ENCODE peak calls at places on chromosomes 1 and 21, in four cellular contexts. M, Y, D and U are unnamed samples.

GRCh38 chr1:170562644-170563338 is 30.8 kb downstream of the GORAB start:
- DNase-seq in Y (no peak), M (no peak), D (peak), U (no peak)

GRCh38 chr1:220278991-220279390 is 6.7 kb upstream of the RAB3GAP2 start:
- DNase-seq in M (no peak), D (no peak), Y (no peak), U (no peak)

GRCh38 chr1:178684111-178684510 is 40.9 kb upstream of the RALGPS2 start:
- DNase-seq in M (no peak), D (no peak), Y (no peak), U (no peak)

GRCh38 chr1:43879414-43879813 is 54.2 kb upstream of the ARTN start:
- DNase-seq in D (peak), Y (no peak), M (no peak), U (no peak)

GRCh38 chr1:63545780-63546179 is 22.5 kb downstream of the EFCAB7 start:
- DNase-seq in D (no peak), M (no peak), Y (no peak), U (no peak)

GRCh38 chr1:29777522-29777921 is 541.2 kb downstream of the PTPRU start:
- DNase-seq in Y (no peak), D (no peak), M (no peak), U (no peak)

GRCh38 chr1:95451054-95451453 is 217.0 kb downstream of the RWDD3 start:
- DNase-seq in M (no peak), Y (no peak), D (no peak), U (no peak)

GRCh38 chr1:38060557-38060956 is 14.0 kb upstream of the POU3F1 start:
- DNase-seq in Y (no peak), M (no peak), D (no peak), U (no peak)

GRCh38 chr1:184437306-184437705 is 50.5 kb downstream of the C1orf21 start:
- DNase-seq in D (no peak), Y (no peak), M (no peak), U (no peak)

GRCh38 chr21:29155118-29155932 is 24.9 kb downstream of the MAP3K7CL start:
- DNase-seq in D (peak), M (peak), Y (no peak), U (no peak)

GRCh38 chr1:156319664-156320063 is 18.4 kb downstream of the CCT3 start:
- DNase-seq in Y (no peak), M (no peak), D (no peak), U (no peak)

GRCh38 chr1:227002531-227003049 is 62.5 kb downstream of the COQ8A start:
- DNase-seq in Y (no peak), D (no peak), M (no peak), U (no peak)

GRCh38 chr1:9900142-9901043 is 9.7 kb downstream of the CTNNBIP1 start:
- DNase-seq in D (no peak), Y (no peak), M (no peak), U (no peak)

GRCh38 chr1:112317140-112317539 is 78.9 kb upstream of the CTTNBP2NL start:
- DNase-seq in Y (no peak), D (no peak), M (no peak), U (no peak)

GRCh38 chr1:192485692-192486436 is 89.7 kb upstream of the RGS1 start:
- DNase-seq in D (no peak), M (peak), Y (no peak), U (no peak)

GRCh38 chr1:52633291-52633754 is 355 bp downstream of the SHISAL2A start:
- DNase-seq in M (no peak), Y (peak), D (no peak), U (peak)

GRCh38 chr1:177020861-177021589 is 143.5 kb downstream of the ASTN1 start:
- DNase-seq in D (no peak), M (no peak), Y (no peak), U (no peak)

GRCh38 chr1:221098462-221099406 is 219.5 kb downstream of the HLX start:
- DNase-seq in Y (no peak), D (no peak), M (no peak), U (no peak)

GRCh38 chr1:98107256-98107655 is 186.4 kb upstream of the DPYD start:
- DNase-seq in M (no peak), Y (no peak), D (no peak), U (no peak)

GRCh38 chr1:155081472-155082300 is 3.0 kb downstream of the EFNA3 start:
- DNase-seq in D (no peak), M (no peak), Y (no peak), U (no peak)

GRCh38 chr1:81954388-81955023 is 153.8 kb downstream of the ADGRL2 start:
- DNase-seq in Y (no peak), D (no peak), M (no peak), U (no peak)

GRCh38 chr1:56824956-56825355 is 5.8 kb upstream of the FYB2 start:
- DNase-seq in Y (no peak), M (no peak), D (no peak), U (no peak)

GRCh38 chr1:213414346-213414745 is 363.3 kb downstream of the RPS6KC1 start:
- DNase-seq in Y (no peak), M (no peak), D (no peak), U (no peak)

GRCh38 chr1:85201340-85202091 is 700 bp upstream of the SYDE2 start:
- DNase-seq in M (peak), Y (peak), D (peak), U (peak)

GRCh38 chr21:35048183-35048601 is 910 bp downstream of the RUNX1 start:
- DNase-seq in D (no peak), Y (no peak), M (no peak), U (no peak)

GRCh38 chr1:107643766-107644165 is 321.2 kb downstream of the VAV3 start:
- DNase-seq in M (no peak), D (no peak), Y (no peak), U (no peak)

GRCh38 chr1:53526451-53527101 is 67.4 kb downstream of the DMRTB1 start:
- DNase-seq in Y (no peak), D (no peak), M (peak), U (no peak)

GRCh38 chr1:86546787-86547221 is at the start of gene CLCA4:
- DNase-seq in M (no peak), D (no peak), Y (no peak), U (no peak)

GRCh38 chr1:166839600-166840308 is 479 bp downstream of the POGK start:
- DNase-seq in D (peak), M (peak), Y (peak), U (peak)

GRCh38 chr1:51156752-51157151 is 54.7 kb downstream of the C1orf185 start:
- DNase-seq in Y (no peak), M (no peak), D (no peak), U (no peak)

GRCh38 chr1:23525558-23526174 is 5.4 kb downstream of the E2F2 start:
- DNase-seq in Y (no peak), D (no peak), M (no peak), U (no peak)

GRCh38 chr1:23526329-23527041 is 4.5 kb downstream of the E2F2 start:
- DNase-seq in D (no peak), M (no peak), Y (no peak), U (no peak)

GRCh38 chr1:23524716-23525401 is 6.2 kb downstream of the E2F2 start:
- DNase-seq in Y (no peak), M (no peak), D (no peak), U (peak)

GRCh38 chr1:23522244-23523013 is 8.6 kb downstream of the E2F2 start:
- DNase-seq in Y (no peak), D (no peak), M (no peak), U (no peak)

DNA sequence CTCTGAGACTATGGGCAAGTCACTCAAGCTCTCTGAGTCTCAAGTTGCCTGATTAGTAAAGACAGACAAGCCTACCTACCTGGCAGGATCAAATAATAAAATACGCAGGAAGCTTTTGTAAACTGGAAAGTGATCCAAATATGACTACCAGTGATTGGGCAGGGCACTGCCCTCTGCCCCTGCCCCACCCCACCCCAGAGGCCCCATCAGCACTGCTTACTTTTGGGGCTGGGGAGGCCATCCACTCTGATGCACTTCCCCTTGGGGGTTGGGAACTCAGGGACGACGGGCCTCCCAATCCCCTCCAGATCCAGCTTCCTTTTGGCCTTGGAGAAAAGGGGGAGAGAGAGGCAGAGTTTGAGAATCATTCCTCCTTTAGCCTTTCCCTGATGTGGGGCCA is 6.9 kb downstream of the E2F2 start:
- DNase-seq in Y (no peak), M (no peak), D (no peak), U (no peak)
- TF ChIP-seq POLR2A in Y (no peak), M (no peak), D (no peak), U (no peak)

GRCh38 chr1:207827488-207827830 is 75.6 kb downstream of the CD46 start:
- DNase-seq in M (no peak), D (no peak), Y (no peak), U (no peak)

GRCh38 chr1:207824691-207825090 is 72.8 kb downstream of the CD46 start:
- DNase-seq in Y (no peak), D (no peak), M (no peak), U (no peak)

GRCh38 chr1:207826557-207827487 is 75.0 kb downstream of the CD46 start:
- DNase-seq in Y (no peak), M (peak), D (no peak), U (no peak)

GRCh38 chr1:207825296-207825695 is 73.4 kb downstream of the CD46 start:
- DNase-seq in Y (no peak), M (no peak), D (no peak), U (no peak)

DNA sequence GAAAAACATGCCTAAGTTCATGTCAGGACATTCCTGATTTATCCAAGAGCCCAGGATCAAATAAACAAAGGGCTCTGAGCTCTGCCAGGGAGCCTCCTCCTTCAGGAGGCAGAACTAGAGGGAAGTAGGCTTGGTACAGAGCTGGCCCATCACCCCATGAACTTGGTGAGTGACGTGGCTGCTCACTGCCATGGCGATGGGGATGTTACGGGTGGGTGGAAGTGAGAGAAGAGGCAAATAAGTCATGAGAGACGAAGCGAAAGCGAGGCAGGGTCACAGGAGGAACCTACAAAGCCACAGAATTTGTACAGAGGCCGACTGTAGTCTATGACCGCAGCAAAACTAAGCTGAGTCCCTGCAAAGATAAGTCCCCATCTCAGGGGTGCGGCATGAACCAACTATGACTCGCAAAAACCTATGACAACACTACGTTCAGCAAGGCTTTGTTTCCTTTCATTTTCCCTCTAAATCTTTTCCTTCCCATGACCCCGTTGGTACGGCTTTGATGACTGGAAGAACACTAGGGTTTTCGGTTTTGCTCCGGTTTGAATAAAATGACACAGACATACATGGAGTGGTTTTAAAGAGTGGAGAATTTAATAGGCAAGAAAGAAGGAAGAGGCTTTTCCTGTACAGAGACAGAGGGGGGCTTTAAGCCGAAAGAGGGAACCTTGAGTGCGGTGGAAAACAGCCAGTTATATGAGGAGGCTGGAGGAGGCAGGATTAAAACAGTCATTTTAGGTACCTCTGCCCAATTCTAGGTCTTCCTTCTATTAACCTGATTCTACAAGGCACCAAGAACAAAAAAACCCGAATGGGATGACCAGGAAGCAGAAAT is 74.1 kb downstream of the CD46 start:
- DNase-seq in M (no peak), D (no peak), Y (peak), U (peak)
- TF ChIP-seq POLR2A in M (no peak), D (no peak), Y (peak), U (peak)

GRCh38 chr1:241638091-241638682 is 2.0 kb downstream of the CHML start:
- DNase-seq in M (no peak), Y (no peak), D (no peak), U (no peak)

GRCh38 chr1:241635556-241636179 is 4.5 kb downstream of the CHML start:
- DNase-seq in M (no peak), Y (no peak), D (no peak), U (no peak)

GRCh38 chr1:241637046-241637590 is 3.1 kb downstream of the CHML start:
- DNase-seq in Y (no peak), D (no peak), M (no peak), U (no peak)

GRCh38 chr1:241637604-241638003 is 2.6 kb downstream of the CHML start:
- DNase-seq in D (no peak), Y (no peak), M (no peak), U (no peak)

GRCh38 chr1:241636291-241636690 is 3.9 kb downstream of the CHML start:
- DNase-seq in D (no peak), Y (no peak), M (no peak), U (no peak)
- TF ChIP-seq POLR2A in D (no peak), Y (no peak), M (no peak), U (no peak)

DNA sequence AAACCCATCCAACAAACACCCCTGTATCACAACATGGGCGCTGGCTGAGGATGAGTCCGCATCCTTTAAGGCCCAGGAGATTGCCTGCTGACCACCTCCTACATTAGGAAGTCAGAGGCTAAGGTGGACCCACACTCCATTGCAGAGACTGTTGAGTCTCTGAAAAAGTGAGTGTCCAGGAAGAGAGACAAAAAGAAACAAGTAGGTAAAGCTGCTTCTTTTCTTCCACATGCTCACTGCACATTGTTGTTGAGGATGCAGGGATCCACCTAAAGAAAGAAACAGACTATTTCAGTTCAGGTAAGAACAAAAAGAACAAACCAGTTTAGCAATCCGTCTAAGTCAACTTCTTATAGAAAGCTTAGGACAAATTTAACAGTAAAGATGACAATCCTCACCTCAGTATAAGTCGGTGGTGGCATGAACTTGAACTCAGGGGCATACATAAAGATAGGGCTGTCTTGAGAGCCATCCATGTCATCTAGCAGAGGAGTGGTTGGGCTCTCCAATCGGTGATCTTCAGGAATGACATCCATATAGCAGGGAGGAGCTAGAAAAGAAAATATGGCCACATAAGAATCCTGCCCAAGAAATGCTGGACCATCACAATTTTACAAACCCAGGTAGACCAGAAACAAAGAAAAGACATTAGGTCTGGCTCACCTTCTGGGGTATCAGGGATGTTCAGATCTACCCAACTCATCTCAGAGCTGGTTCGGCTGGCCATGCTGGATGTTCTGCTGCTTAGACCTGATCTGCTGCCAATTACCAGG is 2.6 kb downstream of the TXNIP start:
- DNase-seq in Y (no peak), D (no peak), M (no peak), U (no peak)
- TF ChIP-seq POLR2A in Y (no peak), D (no peak), M (no peak), U (peak)

DNA sequence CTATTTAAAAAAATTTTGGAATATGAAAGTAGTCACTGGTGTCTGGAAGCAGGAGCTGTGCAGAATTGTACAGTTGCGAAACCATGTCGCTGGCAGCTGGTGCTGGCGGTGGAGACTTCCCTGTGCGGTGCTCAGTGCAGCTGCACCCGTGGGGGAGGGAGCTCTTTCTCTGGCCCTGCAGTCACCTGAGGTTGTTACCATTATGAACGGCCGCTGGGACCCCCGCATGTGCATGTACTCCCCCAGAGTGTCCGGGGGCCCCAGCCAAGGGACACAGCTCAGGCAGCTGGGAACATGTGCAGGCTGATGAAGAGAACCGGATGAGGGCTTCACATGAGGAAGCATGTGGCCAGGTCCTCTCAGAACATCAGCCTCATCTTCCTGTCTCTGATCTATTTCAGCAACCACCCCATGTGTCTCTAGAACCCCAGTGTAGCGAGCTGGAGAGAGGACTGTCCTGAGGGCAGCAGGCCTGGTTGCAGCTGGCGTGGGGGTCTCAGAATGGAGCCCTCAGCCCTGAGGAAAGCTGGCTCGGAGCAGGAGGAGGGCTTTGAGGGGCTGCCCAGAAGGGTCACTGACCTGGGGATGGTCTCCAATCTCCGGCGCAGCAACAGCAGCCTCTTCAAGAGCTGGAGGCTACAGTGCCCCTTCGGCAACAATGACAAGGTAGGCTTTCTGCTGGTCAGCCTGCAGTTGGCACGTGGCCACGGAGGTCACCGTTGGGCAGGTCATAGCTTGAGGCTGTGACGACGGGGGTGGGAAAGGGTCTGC is at the start of gene TRPM2:
- DNase-seq in M (no peak), Y (peak), D (no peak), U (no peak)
- TF ChIP-seq POLR2A in M (no peak), Y (peak), D (no peak), U (no peak)

GRCh38 chr1:183124259-183124658 is 61.8 kb upstream of the LAMC2 start:
- DNase-seq in D (no peak), Y (no peak), M (no peak), U (no peak)
- TF ChIP-seq POLR2A in D (no peak), Y (no peak), M (no peak), U (no peak)

GRCh38 chr1:3899776-3900149 is 309 bp downstream of the C1orf174 start:
- DNase-seq in Y (no peak), D (no peak), M (no peak), U (peak)

GRCh38 chr1:3902111-3902511 is 2.0 kb upstream of the C1orf174 start:
- DNase-seq in Y (no peak), D (no peak), M (no peak), U (no peak)

GRCh38 chr1:3900969-3901529 is 977 bp upstream of the C1orf174 start:
- DNase-seq in Y (peak), D (peak), M (peak), U (peak)

GRCh38 chr1:3898994-3899775 is 887 bp downstream of the C1orf174 start:
- DNase-seq in M (no peak), Y (no peak), D (peak), U (no peak)

GRCh38 chr1:3900150-3900968 is at the start of gene C1orf174:
- DNase-seq in D (peak), Y (peak), M (peak), U (peak)
- TF ChIP-seq POLR2A in D (peak), Y (peak), M (no peak), U (peak)

GRCh38 chr1:152774875-152775274 is at the start of gene LCE1F:
- DNase-seq in M (no peak), D (no peak), Y (no peak), U (no peak)
- TF ChIP-seq POLR2A in M (no peak), D (no peak), Y (no peak), U (no peak)

DNA sequence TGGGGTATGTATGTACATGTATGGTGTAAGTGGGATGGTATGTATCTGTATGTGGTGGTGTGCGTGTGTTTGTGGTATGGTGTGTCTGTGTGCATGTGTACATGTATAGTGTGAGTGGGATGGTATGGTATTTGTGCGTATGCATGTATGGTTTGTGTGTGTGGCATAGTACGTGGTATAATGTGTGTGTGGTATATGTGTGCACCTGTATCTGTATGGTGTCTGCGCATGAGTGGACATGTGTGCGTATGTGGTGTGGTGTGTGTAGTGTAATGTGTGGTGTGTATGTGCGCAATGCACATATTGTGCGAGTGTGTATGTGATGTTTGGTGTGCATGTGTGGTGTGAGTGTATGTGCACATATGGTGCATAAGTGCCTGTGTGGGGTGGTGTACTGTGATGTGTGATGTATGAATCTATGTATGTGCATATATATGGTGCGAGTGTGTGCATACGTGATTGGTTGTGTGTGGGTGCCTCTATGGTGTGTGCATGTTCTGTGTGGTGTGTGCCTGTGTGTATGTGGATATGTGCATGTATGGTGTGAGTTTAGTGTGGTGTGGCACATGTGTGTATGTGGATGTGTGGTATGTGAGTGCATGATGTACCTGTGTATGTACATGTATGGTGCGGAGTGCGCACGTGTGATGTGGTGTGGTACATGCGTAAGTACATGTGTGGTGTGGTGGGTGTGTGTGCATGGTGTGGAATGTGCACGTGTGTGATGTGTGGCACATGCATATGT is 38.8 kb downstream of the WDR4 start:
- DNase-seq in Y (no peak), M (peak), D (no peak), U (no peak)
- TF ChIP-seq POLR2A in Y (no peak), M (no peak), D (no peak), U (peak)

GRCh38 chr1:218514694-218515093 is 169.6 kb downstream of the TGFB2 start:
- DNase-seq in M (no peak), D (no peak), Y (no peak), U (no peak)
- TF ChIP-seq POLR2A in M (no peak), D (no peak), Y (no peak), U (no peak)